ENCODE peak calls at places on chromosomes 5 and 9, in seven cellular contexts. W, C, G, E, J, U and S are unnamed samples.

GRCh38 chr5:157571357-157571827 is 4.2 kb downstream of the ADAM19 start:
- DNase-seq in W (peak; percentile 65), C (no peak), G (no peak), E (peak; percentile 77), J (no peak), U (peak; percentile 85), S (peak; percentile 23)

GRCh38 chr5:137737349-137738256 is 1.7 kb upstream of the KLHL3 start:
- DNase-seq in W (peak; percentile 47), C (peak; percentile 42), G (peak; percentile 32), E (peak; percentile 74), J (peak; percentile 86), U (no peak), S (peak; percentile 21)

GRCh38 chr9:125343518-125344284 is 82.1 kb downstream of the GAPVD1 start:
- DNase-seq in W (no peak), C (no peak), G (peak; percentile 37), E (peak; percentile 76), J (peak; percentile 56), U (no peak), S (peak; percentile 2)

GRCh38 chr5:150515446-150515845 is 7.5 kb downstream of the NDST1 start:
- DNase-seq in W (no peak), C (peak; percentile 71), G (peak; percentile 67), E (peak; percentile 83), J (no peak), U (no peak), S (no peak)

GRCh38 chr5:85843535-85843934 is 774.2 kb upstream of the COX7C start:
- DNase-seq in W (no peak), C (no peak), G (no peak), E (no peak), J (no peak), U (no peak), S (peak; percentile 9)

GRCh38 chr5:17180957-17181723 is 36.3 kb upstream of the BASP1 start:
- DNase-seq in W (no peak), C (no peak), G (no peak), E (peak; percentile 100), J (peak; percentile 95), U (no peak), S (peak; percentile 12)

GRCh38 chr5:128376577-128376976 is 161.5 kb downstream of the FBN2 start:
- DNase-seq in W (no peak), C (no peak), G (no peak), E (no peak), J (no peak), U (no peak), S (no peak)

GRCh38 chr5:143402464-143403356 is 776 bp downstream of the NR3C1 start:
- DNase-seq in W (peak; percentile 62), C (peak; percentile 58), G (peak; percentile 57), E (peak; percentile 34), J (peak; percentile 33), U (peak; percentile 70), S (peak; percentile 53)

GRCh38 chr9:71744754-71745521 is 23.4 kb downstream of the CEMIP2 start:
- DNase-seq in W (no peak), C (no peak), G (no peak), E (no peak), J (no peak), U (no peak), S (no peak)

GRCh38 chr9:130938652-130939404 is at the start of gene FIBCD1:
- DNase-seq in W (peak; percentile 66), C (no peak), G (no peak), E (peak; percentile 34), J (peak; percentile 40), U (no peak), S (peak; percentile 45)

GRCh38 chr5:90000351-90000750 is 409.2 kb downstream of the CETN3 start:
- DNase-seq in W (peak; percentile 10), C (no peak), G (no peak), E (no peak), J (no peak), U (no peak), S (no peak)

GRCh38 chr9:36974731-36975130 is 59.3 kb downstream of the PAX5 start:
- DNase-seq in W (no peak), C (no peak), G (no peak), E (no peak), J (no peak), U (no peak), S (no peak)

GRCh38 chr5:166074839-166075481 is 2216.5 kb upstream of the WWC1 start:
- DNase-seq in W (no peak), C (no peak), G (no peak), E (no peak), J (no peak), U (no peak), S (no peak)

GRCh38 chr9:125494555-125494920 is 212.5 kb downstream of the MAPKAP1 start:
- DNase-seq in W (no peak), C (no peak), G (no peak), E (peak; percentile 73), J (peak; percentile 25), U (no peak), S (no peak)

GRCh38 chr9:124291801-124292396 is 34.1 kb downstream of the NEK6 start:
- DNase-seq in W (peak; percentile 51), C (no peak), G (no peak), E (no peak), J (no peak), U (peak; percentile 67), S (no peak)

GRCh38 chr9:22240619-22241018 is 206.0 kb upstream of the DMRTA1 start:
- DNase-seq in W (no peak), C (no peak), G (no peak), E (peak; percentile 73), J (peak; percentile 76), U (no peak), S (no peak)

GRCh38 chr5:82642313-82642712 is 364.2 kb upstream of the RPS23 start:
- DNase-seq in W (no peak), C (no peak), G (no peak), E (no peak), J (peak; percentile 35), U (no peak), S (no peak)

GRCh38 chr9:133139246-133140173 is 18.5 kb upstream of the RALGDS start:
- DNase-seq in W (no peak), C (no peak), G (no peak), E (no peak), J (no peak), U (no peak), S (peak; percentile 70)

GRCh38 chr9:133135193-133135745 is 14.2 kb upstream of the RALGDS start:
- DNase-seq in W (peak; percentile 94), C (peak; percentile 86), G (peak; percentile 51), E (peak; percentile 86), J (peak; percentile 97), U (peak; percentile 52), S (peak; percentile 98)

GRCh38 chr9:133140606-133141005 is 19.6 kb upstream of the RALGDS start:
- DNase-seq in W (no peak), C (no peak), G (no peak), E (no peak), J (no peak), U (no peak), S (no peak)

GRCh38 chr9:133140174-133140505 is 19.1 kb upstream of the RALGDS start:
- DNase-seq in W (peak; percentile 72), C (no peak), G (no peak), E (no peak), J (no peak), U (no peak), S (peak; percentile 85)

DNA sequence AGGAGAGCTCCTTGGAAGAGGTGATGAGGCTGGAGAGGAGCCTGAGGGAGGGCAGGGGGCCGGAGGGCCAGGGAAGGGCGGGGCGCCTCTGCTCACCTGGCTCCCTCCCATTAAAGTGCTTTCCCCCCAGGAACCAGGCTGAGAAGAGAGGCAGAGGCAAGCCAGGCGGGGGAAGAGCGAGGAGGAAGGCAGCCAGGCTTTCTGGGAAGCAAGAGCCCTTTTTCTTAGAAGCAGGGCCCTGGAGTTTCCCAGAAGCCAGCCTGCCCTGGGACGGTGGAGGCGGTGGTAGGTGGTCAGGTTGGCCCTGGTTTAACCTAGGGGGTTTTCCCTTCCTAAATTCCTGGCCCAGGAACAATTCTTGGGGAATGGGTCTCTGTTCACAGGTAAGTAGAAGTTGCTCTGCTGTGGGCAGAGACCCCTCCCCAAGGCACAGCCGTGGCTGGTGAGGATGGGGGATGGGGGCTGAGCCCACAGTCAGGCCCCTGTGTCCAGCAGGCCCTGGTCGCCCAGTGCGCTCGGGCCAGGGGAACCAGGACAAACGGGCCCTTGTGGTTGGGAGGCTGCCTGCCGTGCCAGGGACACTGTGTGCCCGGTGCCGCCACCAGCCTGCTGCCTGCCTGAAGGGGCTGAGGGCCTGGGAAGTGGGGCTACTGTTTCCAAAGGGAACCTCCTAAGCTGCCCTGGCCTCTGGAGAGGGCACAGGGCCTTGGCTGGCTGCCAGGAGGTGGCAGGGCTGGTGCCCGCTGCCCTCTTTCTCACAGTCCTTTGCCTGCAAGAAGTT is 16.6 kb upstream of the RALGDS start:
- DNase-seq in W (no peak), C (no peak), G (no peak), E (no peak), J (no peak), U (no peak), S (no peak)
- H3K27ac ChIP-seq in W (peak overlapping the region; percentile 93), C (peak overlapping the region; percentile 7), G (no peak overlapping the region), E (no peak overlapping the region), J (no peak overlapping the region), U (peak overlapping the region; percentile 98), S (peak overlapping the region; percentile 60)

DNA sequence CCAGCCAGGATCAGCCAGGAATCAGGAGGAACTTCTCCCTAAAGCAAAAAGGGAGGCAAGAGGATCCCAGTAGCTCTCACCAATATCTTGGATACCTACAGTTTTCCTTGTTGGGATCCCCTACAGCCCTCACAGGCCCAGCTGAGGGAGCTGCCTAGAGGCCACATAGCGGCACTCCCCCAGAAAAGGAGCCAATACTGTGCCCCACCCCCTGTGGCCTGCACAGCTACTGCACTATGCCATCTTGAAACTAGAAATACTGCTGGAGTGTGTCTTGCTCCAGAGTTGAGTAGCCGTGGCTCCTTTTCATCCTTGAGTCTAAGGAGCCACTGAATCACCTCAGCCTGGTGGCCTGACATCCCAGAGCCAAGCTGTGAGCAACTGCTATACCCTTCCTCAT is 22.3 kb upstream of the TRPM6 start:
- DNase-seq in W (no peak), C (no peak), G (no peak), E (no peak), J (no peak), U (no peak), S (no peak)
- H3K4me1 ChIP-seq in W (no peaks in the 10 kb centered on the region), C (no peaks in the 10 kb centered on the region), G (no peaks in the 10 kb centered on the region), E (no peaks in the 10 kb centered on the region), J (no peaks in the 10 kb centered on the region), U (no peaks in the 10 kb centered on the region), S (no peaks in the 10 kb centered on the region)

DNA sequence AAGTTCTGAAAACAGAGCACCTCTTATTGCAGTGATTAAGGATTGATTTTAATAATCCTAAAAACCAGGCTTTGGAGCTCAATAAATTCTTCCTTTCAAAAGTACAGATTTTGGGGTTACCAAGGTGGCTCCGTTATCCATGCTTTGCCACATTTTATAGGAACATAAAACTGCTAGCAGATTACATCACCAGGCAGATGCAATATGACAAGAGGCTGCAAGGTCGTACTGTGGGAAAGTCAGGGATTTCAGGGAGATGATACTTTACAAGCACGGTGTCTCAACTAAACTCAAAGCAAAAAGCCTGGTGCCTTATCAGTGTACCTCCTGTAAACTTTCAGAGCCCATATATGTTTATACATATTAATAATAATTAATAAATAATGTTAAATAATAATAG is 28.6 kb downstream of the ADAMTSL1 start:
- DNase-seq in W (no peak), C (no peak), G (no peak), E (no peak), J (no peak), U (no peak), S (no peak)
- H3K4me3 ChIP-seq in W (no peak overlapping the region), C (no peak overlapping the region), G (no peak overlapping the region), E (no peak overlapping the region), J (no peak overlapping the region), U (no peak overlapping the region), S (no peak overlapping the region)

DNA sequence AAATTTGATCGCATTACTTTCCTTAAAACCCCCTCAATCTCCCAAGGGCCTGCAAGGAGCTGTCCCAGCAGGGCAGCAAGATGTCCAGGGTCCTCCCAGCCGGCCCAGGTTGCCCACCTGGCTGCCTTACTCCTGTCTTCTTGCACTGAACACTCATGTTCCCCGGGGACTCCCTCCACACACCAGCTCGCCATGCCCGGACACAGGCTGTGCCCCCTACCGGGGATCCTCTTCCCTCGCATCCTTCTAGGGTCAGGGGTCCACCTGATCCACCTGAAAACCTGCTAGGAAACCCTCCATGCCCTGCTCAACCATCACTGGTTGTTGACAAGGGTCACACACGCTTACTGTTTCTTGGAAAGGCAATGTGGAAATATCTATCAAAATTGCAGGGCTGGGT is 172.0 kb upstream of the MSX2 start:
- DNase-seq in W (no peak), C (no peak), G (no peak), E (no peak), J (no peak), U (no peak), S (no peak)
- H3K27ac ChIP-seq in W (no peak overlapping the region), C (no peak overlapping the region), G (no peak overlapping the region), E (no peak overlapping the region), J (no peak overlapping the region), U (no peak overlapping the region), S (no peak overlapping the region)